ENCODE peak calls at places on chromosomes 1 and 21, in seven cellular contexts. J is IMR-90; P is ovary; L is brain microvascular endothelial cell; B is CD8-positive, alpha-beta memory T cell; Q is heart left ventricle; D is A673. F is an unnamed sample.

GRCh38 chr1:39671793-39672550 is at the start of gene NT5C1A:
- DNase-seq in J (no peak), P (peak), L (no peak), B (no peak), Q (peak), D (no peak), F (no peak)

GRCh38 chr1:204634260-204634910 is 51.2 kb downstream of the LRRN2 start:
- DNase-seq in J (no peak), P (no peak), L (no peak), B (no peak), Q (no peak), D (no peak), F (no peak)

GRCh38 chr1:183953031-183953430 is 84.5 kb downstream of the COLGALT2 start:
- DNase-seq in J (peak), P (no peak), L (no peak), B (no peak), Q (no peak), D (no peak), F (no peak)

GRCh38 chr1:7679873-7680790 is 91.0 kb upstream of the VAMP3 start:
- DNase-seq in J (peak), P (peak), L (no peak), B (peak), Q (peak), D (peak), F (no peak)

GRCh38 chr21:44390886-44391285 is 37.5 kb downstream of the TRPM2 start:
- DNase-seq in J (no peak), P (no peak), L (no peak), B (no peak), Q (no peak), D (no peak), F (no peak)

GRCh38 chr21:46125846-46126301 is 28.0 kb downstream of the COL6A2 start:
- DNase-seq in J (no peak), P (peak), L (no peak), B (no peak), Q (no peak), D (no peak), F (no peak)

GRCh38 chr1:61081637-61082335 is 575 bp upstream of the NFIA start:
- DNase-seq in J (peak), P (peak), L (no peak), B (peak), Q (peak), D (peak), F (peak)

GRCh38 chr1:59150537-59151386 is 146.1 kb upstream of the FGGY start:
- DNase-seq in J (peak), P (peak), L (peak), B (no peak), Q (peak), D (peak), F (no peak)

GRCh38 chr1:178536329-178536728 is 23.4 kb downstream of the TEX35 start:
- DNase-seq in J (no peak), P (no peak), L (no peak), B (no peak), Q (no peak), D (no peak), F (no peak)

DNA sequence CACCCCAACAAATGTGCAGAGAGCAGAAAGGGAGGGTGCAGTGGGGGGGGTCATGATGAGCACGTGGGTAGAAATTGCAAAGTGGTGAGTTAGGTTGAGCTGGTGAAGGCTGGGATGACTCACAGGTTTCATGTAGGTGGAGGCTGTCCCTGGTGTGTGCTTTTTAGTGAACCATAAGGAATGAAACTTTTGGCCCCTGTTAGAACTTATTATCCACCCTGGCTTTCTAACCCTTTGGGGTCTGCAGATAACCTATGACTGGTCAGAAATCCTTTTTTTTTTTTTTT is 46.9 kb downstream of the DOP1B start:
- DNase-seq in J (peak), P (no peak), L (peak), B (no peak), Q (no peak), D (no peak), F (no peak)
- H3K27ac ChIP-seq in J (no peak), P (no peak), L (no peak), B (no peak), Q (no peak), D (no peak), F (no peak)

GRCh38 chr1:15733218-15733725 is 2.8 kb upstream of the SLC25A34 start:
- DNase-seq in J (no peak), P (no peak), L (no peak), B (no peak), Q (no peak), D (no peak), F (no peak)

GRCh38 chr1:15734296-15734695 is 1.8 kb upstream of the SLC25A34 start:
- DNase-seq in J (no peak), P (no peak), L (no peak), B (no peak), Q (no peak), D (no peak), F (no peak)

GRCh38 chr1:15731735-15732685 is 4.0 kb upstream of the SLC25A34 start:
- DNase-seq in J (no peak), P (no peak), L (no peak), B (no peak), Q (no peak), D (no peak), F (no peak)

GRCh38 chr1:15733726-15734226 is 2.3 kb upstream of the SLC25A34 start:
- DNase-seq in J (no peak), P (no peak), L (no peak), B (no peak), Q (no peak), D (no peak), F (no peak)

GRCh38 chr1:15732686-15733081 is 3.4 kb upstream of the SLC25A34 start:
- DNase-seq in J (no peak), P (no peak), L (no peak), B (no peak), Q (no peak), D (no peak), F (no peak)
- H3K27ac ChIP-seq in J (no peak), P (no peak), L (no peak), B (no peak), Q (no peak), D (no peak), F (no peak)

DNA sequence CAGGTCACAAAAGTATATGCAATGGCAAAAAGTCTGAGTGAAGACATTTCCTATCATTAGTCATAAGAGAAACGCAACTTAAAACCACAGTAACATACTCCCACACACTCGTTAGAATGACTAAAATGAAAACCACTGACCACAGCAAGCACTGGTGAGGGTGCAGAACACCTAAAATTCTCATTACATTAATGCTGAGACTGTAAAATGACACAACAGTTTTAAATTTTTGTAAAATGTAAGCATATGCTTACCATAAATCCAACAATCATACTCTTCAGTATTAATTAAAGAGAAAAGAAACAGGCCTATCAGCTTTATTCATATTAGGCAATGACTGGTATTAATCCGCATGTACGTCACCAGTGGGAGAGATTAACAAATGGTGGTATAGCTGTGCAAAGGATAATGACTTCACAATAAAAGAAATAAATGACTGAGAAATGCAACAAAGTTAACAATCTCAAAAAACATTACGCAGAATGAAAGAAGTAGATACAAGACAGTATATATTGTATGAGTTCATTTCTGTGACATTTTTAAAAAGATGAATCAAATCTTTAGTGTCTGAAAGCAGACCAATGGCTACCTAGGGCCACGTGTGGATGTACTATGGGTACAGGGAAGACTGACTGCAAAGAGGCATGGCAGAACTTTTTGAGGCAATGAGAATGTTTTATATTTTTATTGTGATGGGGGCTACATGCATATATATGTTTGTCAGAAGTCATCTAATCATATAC is 253.4 kb downstream of the AKT3 start:
- DNase-seq in J (peak), P (no peak), L (peak), B (no peak), Q (no peak), D (no peak), F (no peak)
- H3K27ac ChIP-seq in J (peak), P (no peak), L (peak), B (peak), Q (no peak), D (no peak), F (no peak)

GRCh38 chr1:226880372-226881287 is 10.2 kb downstream of the PSEN2 start:
- DNase-seq in J (no peak), P (no peak), L (no peak), B (no peak), Q (no peak), D (no peak), F (no peak)

GRCh38 chr1:226882187-226882586 is 11.8 kb downstream of the PSEN2 start:
- DNase-seq in J (no peak), P (no peak), L (no peak), B (no peak), Q (no peak), D (no peak), F (no peak)

GRCh38 chr1:226882631-226883409 is 12.4 kb downstream of the PSEN2 start:
- DNase-seq in J (peak), P (no peak), L (peak), B (no peak), Q (no peak), D (no peak), F (peak)

GRCh38 chr1:226883630-226884029 is 13.2 kb downstream of the PSEN2 start:
- DNase-seq in J (no peak), P (no peak), L (no peak), B (no peak), Q (no peak), D (no peak), F (no peak)

GRCh38 chr1:226881515-226882185 is 11.2 kb downstream of the PSEN2 start:
- DNase-seq in J (no peak), P (no peak), L (no peak), B (no peak), Q (no peak), D (no peak), F (no peak)
- H3K27ac ChIP-seq in J (no peak), P (no peak), L (no peak), B (no peak), Q (no peak), D (no peak), F (no peak)

GRCh38 chr1:44723496-44724407 is 7.2 kb downstream of the RNU5D-1 start:
- DNase-seq in J (no peak), P (no peak), L (no peak), B (no peak), Q (no peak), D (no peak), F (peak)
- H3K27ac ChIP-seq in J (no peak), P (no peak), L (no peak), B (no peak), Q (no peak), D (no peak), F (peak)